ENCODE peak calls at places on chromosomes 5 and 9, in seven cellular contexts. B is heart left ventricle, K is suprapubic skin, I is IMR-90, M is esophagus squamous epithelium, R is stomach, V is breast epithelium. Q is an unnamed sample. For H3K4me1, the result is how much of the 10 kb centered on the place peaks cover.

GRCh38 chr9:76365028-76365427 is 29.2 kb downstream of the RFK start:
- DNase-seq in B (no peak), K (no peak), I (peak), M (no peak), R (no peak), V (no peak), Q (no peak)

GRCh38 chr9:29199975-29200374 is 1626.7 kb upstream of the C9orf72 start:
- DNase-seq in B (no peak), K (no peak), I (no peak), M (no peak), R (no peak), V (no peak), Q (no peak)

GRCh38 chr9:73039253-73039915 is 86.5 kb upstream of the ALDH1A1 start:
- DNase-seq in B (peak), K (no peak), I (no peak), M (no peak), R (no peak), V (peak), Q (peak)

GRCh38 chr9:81542490-81542889 is 146.9 kb downstream of the TLE1 start:
- DNase-seq in B (no peak), K (no peak), I (no peak), M (no peak), R (no peak), V (no peak), Q (no peak)

GRCh38 chr9:88775966-88776365 is 215.3 kb upstream of the S1PR3 start:
- DNase-seq in B (no peak), K (no peak), I (no peak), M (no peak), R (no peak), V (no peak), Q (no peak)

GRCh38 chr9:13397661-13398060 is 118.2 kb upstream of the MPDZ start:
- DNase-seq in B (no peak), K (no peak), I (no peak), M (no peak), R (no peak), V (no peak), Q (no peak)

GRCh38 chr5:873328-873727 is 19.3 kb downstream of the BRD9 start:
- DNase-seq in B (no peak), K (no peak), I (no peak), M (no peak), R (no peak), V (no peak), Q (no peak)

GRCh38 chr9:75640250-75640649 is 250.2 kb upstream of the PCSK5 start:
- DNase-seq in B (no peak), K (no peak), I (no peak), M (no peak), R (no peak), V (no peak), Q (no peak)

GRCh38 chr9:134423757-134424156 is 97.5 kb downstream of the RXRA start:
- DNase-seq in B (no peak), K (no peak), I (no peak), M (no peak), R (no peak), V (no peak), Q (no peak)
- H3K4me1 ChIP-seq in B (half or more), K (half or more), I (under half), M (half or more), R (under half), V (under half), Q (under half)

GRCh38 chr5:160467555-160468418 is 46.1 kb downstream of the PTTG1 start:
- DNase-seq in B (peak), K (peak), I (peak), M (peak), R (peak), V (no peak), Q (peak)

GRCh38 chr5:160470437-160471341 is 49.0 kb downstream of the PTTG1 start:
- DNase-seq in B (no peak), K (no peak), I (peak), M (no peak), R (peak), V (no peak), Q (no peak)

GRCh38 chr5:160468576-160468975 is 46.9 kb downstream of the PTTG1 start:
- DNase-seq in B (no peak), K (no peak), I (no peak), M (no peak), R (no peak), V (no peak), Q (no peak)

GRCh38 chr5:160471761-160472160 is 50.1 kb downstream of the PTTG1 start:
- DNase-seq in B (no peak), K (no peak), I (no peak), M (no peak), R (no peak), V (no peak), Q (no peak)

GRCh38 chr5:160469156-160470144 is 47.8 kb downstream of the PTTG1 start:
- DNase-seq in B (no peak), K (no peak), I (no peak), M (no peak), R (no peak), V (no peak), Q (no peak)
- TF ChIP-seq POLR2A in B (no peak), K (no peak), I (no peak), M (no peak), R (no peak), V (no peak), Q (no peak)

GRCh38 chr9:137784641-137785513 is 92.7 kb upstream of the CACNA1B start:
- DNase-seq in B (no peak), K (no peak), I (no peak), M (no peak), R (no peak), V (no peak), Q (no peak)
- H3K4me1 ChIP-seq in B (under half), K (under half), I (under half), M (under half), R (under half), V (under half), Q (under half)

GRCh38 chr5:68433921-68434879 is 218.6 kb downstream of the PIK3R1 start:
- DNase-seq in B (peak), K (peak), I (peak), M (peak), R (peak), V (peak), Q (peak)
- TF ChIP-seq POLR2A in B (no peak), K (no peak), I (no peak), M (no peak), R (no peak), V (no peak), Q (peak)

GRCh38 chr5:139382371-139382770 is 726 bp downstream of the SLC23A1 start:
- DNase-seq in B (no peak), K (peak), I (no peak), M (no peak), R (no peak), V (no peak), Q (no peak)

GRCh38 chr5:139383993-139384590 is 995 bp upstream of the SLC23A1 start:
- DNase-seq in B (no peak), K (no peak), I (no peak), M (no peak), R (no peak), V (no peak), Q (no peak)

GRCh38 chr5:139382781-139383180 is 316 bp downstream of the SLC23A1 start:
- DNase-seq in B (no peak), K (peak), I (no peak), M (no peak), R (no peak), V (no peak), Q (no peak)

GRCh38 chr5:139384591-139385051 is 1.5 kb upstream of the SLC23A1 start:
- DNase-seq in B (no peak), K (no peak), I (no peak), M (no peak), R (no peak), V (no peak), Q (no peak)

GRCh38 chr5:139383275-139383992 is at the start of gene SLC23A1:
- DNase-seq in B (no peak), K (peak), I (peak), M (no peak), R (no peak), V (no peak), Q (peak)
- H3K4me1 ChIP-seq in B (under half), K (under half), I (under half), M (under half), R (under half), V (under half), Q (under half)

GRCh38 chr5:131633830-131634229 is 1.2 kb downstream of the RAPGEF6 start:
- DNase-seq in B (no peak), K (no peak), I (no peak), M (no peak), R (no peak), V (no peak), Q (no peak)

GRCh38 chr5:131634996-131635754 is at the start of gene RAPGEF6:
- DNase-seq in B (peak), K (peak), I (peak), M (peak), R (peak), V (peak), Q (peak)

GRCh38 chr5:131637694-131638093 is 2.7 kb upstream of the RAPGEF6 start:
- DNase-seq in B (no peak), K (no peak), I (no peak), M (no peak), R (no peak), V (no peak), Q (no peak)

GRCh38 chr5:131634666-131634995 is 398 bp downstream of the RAPGEF6 start:
- DNase-seq in B (no peak), K (no peak), I (peak), M (peak), R (peak), V (peak), Q (peak)

DNA sequence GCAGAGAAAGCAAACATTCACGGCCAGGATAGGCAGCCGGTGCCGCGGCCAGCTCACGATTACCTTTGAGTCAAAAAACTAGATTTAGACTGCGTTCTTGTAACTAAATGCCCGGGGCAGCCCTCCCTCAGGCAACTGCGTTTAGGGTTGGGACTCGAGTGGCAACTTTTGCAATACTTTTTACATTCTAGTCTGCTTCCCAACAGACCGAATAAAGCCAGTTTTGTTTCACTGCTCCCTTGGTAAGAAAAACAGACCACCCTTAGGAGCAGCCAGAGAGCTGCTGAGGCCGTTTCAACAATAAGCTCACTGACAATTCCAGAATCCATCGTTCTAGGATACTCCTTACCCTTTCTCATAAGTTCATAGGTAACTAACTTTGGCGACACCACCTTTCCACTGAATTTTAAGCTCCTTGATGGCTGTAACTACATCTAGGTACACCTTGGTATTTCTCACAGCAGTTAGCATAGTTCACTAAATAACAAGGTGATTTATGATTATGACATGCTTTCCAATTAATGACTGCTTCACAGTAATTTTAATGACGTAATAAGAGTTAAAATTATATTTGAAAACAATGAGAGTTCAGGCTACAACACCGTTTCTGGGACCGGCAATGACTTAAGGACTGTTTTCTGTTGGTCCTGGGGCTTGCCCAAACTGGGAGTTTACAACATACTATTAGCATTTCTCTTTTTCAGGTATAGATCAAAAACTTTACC is 888 bp upstream of the RAPGEF6 start:
- DNase-seq in B (no peak), K (no peak), I (no peak), M (no peak), R (no peak), V (no peak), Q (peak)
- TF ChIP-seq POLR2A in B (no peak), K (no peak), I (no peak), M (no peak), R (no peak), V (no peak), Q (no peak)

GRCh38 chr9:4686584-4686983 is 7.2 kb downstream of the CDC37L1 start:
- DNase-seq in B (no peak), K (no peak), I (no peak), M (no peak), R (no peak), V (no peak), Q (no peak)

GRCh38 chr9:4689687-4690104 is 10.3 kb downstream of the CDC37L1 start:
- DNase-seq in B (no peak), K (no peak), I (peak), M (no peak), R (no peak), V (no peak), Q (no peak)

GRCh38 chr9:4691794-4692193 is 12.4 kb downstream of the CDC37L1 start:
- DNase-seq in B (no peak), K (no peak), I (peak), M (no peak), R (no peak), V (no peak), Q (no peak)

GRCh38 chr9:4690144-4690543 is 10.8 kb downstream of the CDC37L1 start:
- DNase-seq in B (no peak), K (no peak), I (no peak), M (no peak), R (no peak), V (no peak), Q (no peak)

GRCh38 chr9:4689013-4689412 is 9.6 kb downstream of the CDC37L1 start:
- DNase-seq in B (no peak), K (no peak), I (no peak), M (no peak), R (no peak), V (no peak), Q (no peak)
- H3K4me1 ChIP-seq in B (under half), K (under half), I (under half), M (half or more), R (under half), V (under half), Q (under half)

DNA sequence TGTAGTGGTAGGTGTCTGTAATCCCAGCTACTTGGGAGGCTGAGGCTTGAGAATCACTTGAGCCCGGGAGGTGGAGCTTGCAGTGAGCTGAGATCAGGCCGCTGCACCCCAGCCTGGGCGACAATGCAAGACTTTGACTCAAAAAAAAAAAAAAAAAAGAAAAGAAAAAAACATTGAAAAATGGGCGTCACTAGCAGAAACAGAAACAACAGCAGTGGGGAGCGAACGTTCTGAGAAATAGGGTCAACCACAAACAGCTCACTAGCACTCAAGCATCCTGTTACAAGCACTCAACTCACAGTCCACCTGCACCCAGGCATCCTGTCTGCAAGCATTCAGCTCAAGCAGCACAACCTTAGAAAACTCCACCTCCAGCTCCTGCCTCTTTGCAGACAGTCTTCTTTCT is 17.2 kb downstream of the TRIM14 start:
- DNase-seq in B (no peak), K (peak), I (peak), M (peak), R (peak), V (peak), Q (no peak)
- TF ChIP-seq POLR2A in B (no peak), K (no peak), I (no peak), M (no peak), R (no peak), V (no peak), Q (no peak)

GRCh38 chr5:34685485-34686197 is 29.5 kb downstream of the RAI14 start:
- DNase-seq in B (no peak), K (no peak), I (peak), M (no peak), R (no peak), V (no peak), Q (no peak)

GRCh38 chr5:34686762-34687268 is 30.7 kb downstream of the RAI14 start:
- DNase-seq in B (peak), K (no peak), I (peak), M (no peak), R (peak), V (no peak), Q (peak)

GRCh38 chr5:34682926-34683623 is 26.9 kb downstream of the RAI14 start:
- DNase-seq in B (no peak), K (no peak), I (peak), M (no peak), R (peak), V (no peak), Q (peak)

GRCh38 chr5:34684281-34684979 is 28.3 kb downstream of the RAI14 start:
- DNase-seq in B (peak), K (no peak), I (peak), M (no peak), R (no peak), V (no peak), Q (peak)

DNA sequence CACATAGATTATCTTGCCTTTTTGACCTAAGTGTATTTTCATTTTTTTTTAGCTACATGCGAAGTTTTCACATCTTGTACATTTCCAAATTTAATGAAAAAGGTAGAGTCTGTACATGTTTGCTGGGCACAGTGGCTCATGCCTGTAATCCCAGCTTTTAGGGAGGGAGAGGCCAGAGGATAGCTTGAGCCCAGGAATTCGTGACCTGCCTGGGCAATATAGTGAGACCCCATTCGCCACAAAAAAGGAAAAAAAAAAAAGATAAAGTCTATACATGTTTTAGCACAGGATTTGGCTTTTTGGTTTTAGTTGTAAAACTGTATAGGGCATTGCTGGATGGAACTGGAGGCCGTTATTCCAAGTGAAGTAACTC is 28.8 kb downstream of the RAI14 start:
- DNase-seq in B (no peak), K (no peak), I (no peak), M (no peak), R (no peak), V (no peak), Q (no peak)
- H3K4me1 ChIP-seq in B (under half), K (under half), I (under half), M (under half), R (under half), V (under half), Q (under half)

GRCh38 chr9:135500525-135501260 is at the start of gene MRPS2:
- DNase-seq in B (peak), K (peak), I (peak), M (peak), R (peak), V (peak), Q (peak)
- TF ChIP-seq POLR2A in B (peak), K (peak), I (no peak), M (no peak), R (no peak), V (peak), Q (peak)

Q was measured in body of pancreas.